ENCODE peak calls at places on chromosomes 3 and 15, in four cellular contexts. One of them, this sample, is unnamed.

GRCh38 chr15:85312925-85313324 is 67.5 kb upstream of the AKAP13 start:
- DNase-seq in effector memory CD4-positive, alpha-beta T cell: no peak
- DNase-seq in GM04504: no peak
- DNase-seq in GM23248: peak; percentile 45
- DNase-seq in this sample: no peak

GRCh38 chr3:169772530-169772950 is 656 bp upstream of the MYNN start:
- DNase-seq in GM23248: peak; percentile 85
- DNase-seq in GM04504: peak; percentile 51
- DNase-seq in effector memory CD4-positive, alpha-beta T cell: no peak
- DNase-seq in this sample: peak; percentile 75

GRCh38 chr3:124809039-124809438 is 78.1 kb downstream of the ITGB5 start:
- DNase-seq in GM04504: no peak
- DNase-seq in effector memory CD4-positive, alpha-beta T cell: no peak
- DNase-seq in GM23248: no peak
- DNase-seq in this sample: no peak

GRCh38 chr15:100849021-100849831 is 30.4 kb upstream of the ALDH1A3 start:
- DNase-seq in GM23248: peak; percentile 79
- DNase-seq in effector memory CD4-positive, alpha-beta T cell: peak; percentile 14
- DNase-seq in GM04504: no peak
- DNase-seq in this sample: peak; percentile 55

GRCh38 chr15:67187351-67187854 is 67.1 kb downstream of the AAGAB start:
- DNase-seq in GM23248: peak; percentile 59
- DNase-seq in GM04504: no peak
- DNase-seq in effector memory CD4-positive, alpha-beta T cell: no peak
- DNase-seq in this sample: no peak

GRCh38 chr3:197736010-197736490 is 654 bp downstream of the RUBCN start:
- DNase-seq in GM23248: peak; percentile 54
- DNase-seq in effector memory CD4-positive, alpha-beta T cell: peak; percentile 16
- DNase-seq in GM04504: no peak
- DNase-seq in this sample: no peak

GRCh38 chr3:79881431-79881830 is 113.6 kb upstream of the ROBO1 start:
- DNase-seq in GM04504: no peak
- DNase-seq in effector memory CD4-positive, alpha-beta T cell: no peak
- DNase-seq in GM23248: no peak
- DNase-seq in this sample: no peak

GRCh38 chr15:63066302-63066701 is 23.8 kb downstream of the TPM1 start:
- DNase-seq in effector memory CD4-positive, alpha-beta T cell: no peak
- DNase-seq in GM23248: no peak
- DNase-seq in GM04504: no peak
- DNase-seq in this sample: no peak

GRCh38 chr3:88030200-88030599 is 28.6 kb downstream of the CGGBP1 start:
- DNase-seq in effector memory CD4-positive, alpha-beta T cell: no peak
- DNase-seq in GM23248: peak; percentile 17
- DNase-seq in GM04504: no peak
- DNase-seq in this sample: no peak

GRCh38 chr3:78497025-78497424 is 1270.8 kb downstream of the ROBO1 start:
- DNase-seq in GM23248: no peak
- DNase-seq in GM04504: no peak
- DNase-seq in effector memory CD4-positive, alpha-beta T cell: no peak
- DNase-seq in this sample: peak; percentile 1

GRCh38 chr3:133821767-133822638 is 16.4 kb downstream of the SRPRB start:
- DNase-seq in GM23248: peak; percentile 79
- DNase-seq in GM04504: peak; percentile 51
- DNase-seq in effector memory CD4-positive, alpha-beta T cell: no peak
- DNase-seq in this sample: no peak

GRCh38 chr3:66582721-66583141 is 81.9 kb upstream of the LRIG1 start:
- DNase-seq in GM04504: peak; percentile 5
- DNase-seq in GM23248: peak; percentile 52
- DNase-seq in effector memory CD4-positive, alpha-beta T cell: peak; percentile 29
- DNase-seq in this sample: no peak

GRCh38 chr3:195179782-195180489 is 91.0 kb downstream of the XXYLT1 start:
- DNase-seq in effector memory CD4-positive, alpha-beta T cell: no peak
- DNase-seq in GM23248: no peak
- DNase-seq in GM04504: no peak
- DNase-seq in this sample: no peak

GRCh38 chr3:117201906-117202305 is 492.3 kb downstream of the TUSC7 start:
- DNase-seq in GM04504: no peak
- DNase-seq in effector memory CD4-positive, alpha-beta T cell: no peak
- DNase-seq in GM23248: no peak
- DNase-seq in this sample: no peak

GRCh38 chr3:4716731-4717362 is 223.7 kb downstream of the ITPR1 start:
- DNase-seq in GM23248: peak; percentile 82
- DNase-seq in effector memory CD4-positive, alpha-beta T cell: no peak
- DNase-seq in GM04504: peak; percentile 70
- DNase-seq in this sample: no peak

GRCh38 chr3:35194666-35195065 is 444.7 kb upstream of the ARPP21 start:
- DNase-seq in GM23248: no peak
- DNase-seq in GM04504: no peak
- DNase-seq in effector memory CD4-positive, alpha-beta T cell: no peak
- DNase-seq in this sample: no peak

GRCh38 chr15:41562258-41562657 is 3.2 kb downstream of the TYRO3 start:
- DNase-seq in GM04504: no peak
- DNase-seq in GM23248: no peak
- DNase-seq in effector memory CD4-positive, alpha-beta T cell: no peak
- DNase-seq in this sample: no peak